ENCODE peak calls at places on chromosomes 13 and 19, in five cellular contexts. One of them, this sample, is unnamed.

GRCh38 chr13:46553886-46554855 is 1.2 kb downstream of the LRCH1 start:
- DNase-seq in ovary: peak; percentile 72
- DNase-seq in fibroblast of lung: peak; percentile 93
- DNase-seq in upper lobe of left lung: peak; percentile 80
- DNase-seq in AG04450: no peak
- DNase-seq in this sample: peak; percentile 67

GRCh38 chr13:28043224-28043623 is 54.7 kb upstream of the URAD start:
- DNase-seq in ovary: no peak
- DNase-seq in fibroblast of lung: no peak
- DNase-seq in upper lobe of left lung: no peak
- DNase-seq in AG04450: no peak
- DNase-seq in this sample: no peak

GRCh38 chr19:14383556-14383897 is 2.3 kb downstream of the ADGRE5 start:
- DNase-seq in ovary: peak; percentile 51
- DNase-seq in fibroblast of lung: peak; percentile 67
- DNase-seq in upper lobe of left lung: no peak
- DNase-seq in AG04450: no peak
- DNase-seq in this sample: no peak

GRCh38 chr19:57267294-57267693 is 13.0 kb upstream of the ZNF460 start:
- DNase-seq in ovary: no peak
- DNase-seq in fibroblast of lung: no peak
- DNase-seq in upper lobe of left lung: no peak
- DNase-seq in AG04450: no peak
- DNase-seq in this sample: no peak

GRCh38 chr13:64305246-64305645 is 2889.6 kb upstream of the PCDH20 start:
- DNase-seq in ovary: no peak
- DNase-seq in fibroblast of lung: peak; percentile 4
- DNase-seq in upper lobe of left lung: no peak
- DNase-seq in AG04450: no peak
- DNase-seq in this sample: no peak

GRCh38 chr19:18496167-18496979 is 25.5 kb downstream of the ELL start:
- DNase-seq in ovary: no peak
- DNase-seq in fibroblast of lung: no peak
- DNase-seq in upper lobe of left lung: peak; percentile 86
- DNase-seq in AG04450: no peak
- DNase-seq in this sample: no peak

GRCh38 chr13:78183737-78184136 is 265.1 kb upstream of the EDNRB start:
- DNase-seq in ovary: no peak
- DNase-seq in fibroblast of lung: peak; percentile 66
- DNase-seq in upper lobe of left lung: no peak
- DNase-seq in AG04450: no peak
- DNase-seq in this sample: no peak

GRCh38 chr13:46385946-46386345 is 1.1 kb downstream of the RUBCNL start:
- DNase-seq in ovary: no peak
- DNase-seq in fibroblast of lung: no peak
- DNase-seq in upper lobe of left lung: no peak
- DNase-seq in AG04450: no peak
- DNase-seq in this sample: no peak

GRCh38 chr19:15014579-15014978 is 34.7 kb upstream of the CASP14 start:
- DNase-seq in ovary: no peak
- DNase-seq in fibroblast of lung: no peak
- DNase-seq in upper lobe of left lung: no peak
- DNase-seq in AG04450: no peak
- DNase-seq in this sample: no peak

GRCh38 chr13:74194856-74195255 is 60.7 kb upstream of the KLF12 start:
- DNase-seq in ovary: no peak
- DNase-seq in fibroblast of lung: no peak
- DNase-seq in upper lobe of left lung: no peak
- DNase-seq in AG04450: no peak
- DNase-seq in this sample: no peak

GRCh38 chr19:19655051-19655594 is 8.4 kb downstream of the ATP13A1 start:
- DNase-seq in ovary: no peak
- DNase-seq in fibroblast of lung: no peak
- DNase-seq in upper lobe of left lung: no peak
- DNase-seq in AG04450: no peak
- DNase-seq in this sample: no peak

GRCh38 chr13:110639935-110640334 is 24.6 kb downstream of the NAXD start:
- DNase-seq in ovary: no peak
- DNase-seq in fibroblast of lung: no peak
- DNase-seq in upper lobe of left lung: no peak
- DNase-seq in AG04450: no peak
- DNase-seq in this sample: no peak
- H3K27ac ChIP-seq in ovary: no peak overlapping the region
- H3K27ac ChIP-seq in fibroblast of lung: no peak overlapping the region
- H3K27ac ChIP-seq in upper lobe of left lung: no peak overlapping the region
- H3K27ac ChIP-seq in AG04450: no peak overlapping the region
- H3K27ac ChIP-seq in this sample: no peak overlapping the region

GRCh38 chr19:709965-710714 is 1.4 kb downstream of the PALM start:
- DNase-seq in ovary: peak; percentile 79
- DNase-seq in fibroblast of lung: no peak
- DNase-seq in upper lobe of left lung: no peak
- DNase-seq in AG04450: no peak
- DNase-seq in this sample: no peak

GRCh38 chr19:710767-711166 is 2.0 kb downstream of the PALM start:
- DNase-seq in ovary: no peak
- DNase-seq in fibroblast of lung: no peak
- DNase-seq in upper lobe of left lung: no peak
- DNase-seq in AG04450: no peak
- DNase-seq in this sample: no peak

GRCh38 chr19:709196-709964 is 645 bp downstream of the PALM start:
- DNase-seq in ovary: peak; percentile 67
- DNase-seq in fibroblast of lung: no peak
- DNase-seq in upper lobe of left lung: no peak
- DNase-seq in AG04450: no peak
- DNase-seq in this sample: no peak

GRCh38 chr19:711224-711623 is 2.5 kb downstream of the PALM start:
- DNase-seq in ovary: no peak
- DNase-seq in fibroblast of lung: no peak
- DNase-seq in upper lobe of left lung: no peak
- DNase-seq in AG04450: no peak
- DNase-seq in this sample: no peak

DNA sequence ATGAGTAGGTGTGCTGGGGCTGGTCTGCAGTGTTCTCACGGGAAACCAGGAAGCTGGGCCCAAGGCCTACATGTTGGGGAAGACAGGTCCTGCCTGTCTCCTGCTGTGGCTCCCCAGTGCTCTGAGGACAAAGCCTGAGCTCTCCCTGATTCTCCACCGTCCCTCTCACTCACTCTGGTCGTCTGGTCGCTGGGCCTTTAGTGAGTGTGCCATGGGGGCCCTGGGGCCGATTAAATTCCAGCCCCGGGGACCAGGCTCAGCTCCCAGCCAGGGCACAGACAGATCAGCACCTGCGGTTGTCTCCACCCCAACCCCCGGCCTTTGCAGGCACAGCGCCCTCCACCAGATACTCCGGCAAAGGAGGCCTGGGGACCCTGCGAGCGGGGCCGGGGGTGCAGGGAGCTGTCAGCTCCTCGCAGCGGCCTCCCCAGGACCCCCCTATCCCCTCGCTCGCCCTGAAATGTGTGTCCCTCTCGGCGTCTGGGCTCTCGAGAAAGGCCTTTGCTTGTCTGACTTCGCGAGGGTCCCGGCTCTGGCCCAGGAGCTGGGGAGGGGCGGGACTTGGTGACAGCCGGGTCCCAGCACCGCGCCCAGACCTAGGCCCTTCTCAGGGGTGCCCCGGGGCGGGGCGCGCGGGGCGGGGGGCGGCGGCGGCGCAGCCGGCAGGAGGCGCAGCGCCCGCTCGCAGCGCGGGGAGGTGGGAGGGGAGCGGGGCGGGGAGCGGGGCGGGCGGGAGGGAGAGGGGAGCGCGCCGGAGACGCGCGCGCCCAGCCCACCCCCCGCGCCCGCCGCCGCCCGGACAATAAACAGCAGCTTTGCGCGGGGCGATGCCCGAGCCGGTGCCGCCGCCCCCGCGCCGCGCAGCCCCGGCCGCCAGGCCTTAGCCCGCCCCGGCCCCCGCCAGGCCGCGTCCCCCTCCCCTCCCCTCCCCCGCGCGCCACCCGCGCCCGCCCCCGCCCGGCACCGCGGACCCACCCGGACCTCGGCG is at the start of gene PALM:
- DNase-seq in ovary: peak; percentile 76
- DNase-seq in fibroblast of lung: no peak
- DNase-seq in upper lobe of left lung: no peak
- DNase-seq in AG04450: no peak
- DNase-seq in this sample: no peak
- TF ChIP-seq CTCF in ovary: no peak
- TF ChIP-seq CTCF in fibroblast of lung: no peak
- TF ChIP-seq CTCF in upper lobe of left lung: no peak
- TF ChIP-seq CTCF in AG04450: no peak
- TF ChIP-seq CTCF in this sample: peak; percentile 8

GRCh38 chr19:10416380-10417257 is 3.7 kb upstream of the PDE4A start:
- DNase-seq in ovary: peak; percentile 79
- DNase-seq in fibroblast of lung: peak; percentile 89
- DNase-seq in upper lobe of left lung: peak; percentile 87
- DNase-seq in AG04450: peak; percentile 72
- DNase-seq in this sample: peak; percentile 83
- H3K27ac ChIP-seq in ovary: no peak overlapping the region
- H3K27ac ChIP-seq in fibroblast of lung: peak overlapping the region; percentile 39
- H3K27ac ChIP-seq in upper lobe of left lung: peak overlapping the region; percentile 22
- H3K27ac ChIP-seq in AG04450: peak overlapping the region; percentile 31
- H3K27ac ChIP-seq in this sample: no peak overlapping the region

GRCh38 chr19:4700573-4700970 is 23.1 kb downstream of the DPP9 start:
- DNase-seq in ovary: no peak
- DNase-seq in fibroblast of lung: no peak
- DNase-seq in upper lobe of left lung: no peak
- DNase-seq in AG04450: no peak
- DNase-seq in this sample: no peak
- TF ChIP-seq CTCF in ovary: no peak
- TF ChIP-seq CTCF in fibroblast of lung: no peak
- TF ChIP-seq CTCF in upper lobe of left lung: no peak
- TF ChIP-seq CTCF in AG04450: no peak
- TF ChIP-seq CTCF in this sample: no peak

DNA sequence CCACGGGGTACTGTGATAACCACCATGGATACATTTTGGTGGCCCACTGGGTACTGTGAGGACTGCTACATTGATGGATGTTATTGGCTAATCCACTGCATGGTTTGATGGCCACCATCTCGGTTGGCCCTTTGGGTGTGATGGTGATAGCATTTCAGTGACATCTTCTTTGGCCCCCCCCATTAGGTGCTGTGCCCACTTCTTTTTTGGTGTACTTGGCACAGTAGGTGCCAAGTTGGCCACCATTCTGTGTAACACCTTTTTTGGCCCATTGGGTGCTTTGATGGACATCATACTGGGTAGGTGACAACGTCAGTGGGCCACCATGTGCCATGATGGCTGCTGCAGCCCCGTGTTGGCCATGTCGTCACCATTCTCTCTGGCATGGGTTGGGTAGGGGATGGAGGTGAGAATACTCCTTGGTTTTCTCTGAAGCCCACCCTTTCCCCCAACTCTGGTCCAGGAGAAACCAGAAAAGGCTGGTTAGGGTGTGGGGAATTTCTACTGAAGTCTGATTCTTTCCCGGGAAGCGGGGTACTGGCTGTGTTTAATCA is 9.2 kb downstream of the FOXA3 start:
- DNase-seq in ovary: no peak
- DNase-seq in fibroblast of lung: no peak
- DNase-seq in upper lobe of left lung: no peak
- DNase-seq in AG04450: no peak
- DNase-seq in this sample: no peak
- H3K27ac ChIP-seq in ovary: no peak overlapping the region
- H3K27ac ChIP-seq in fibroblast of lung: no peak overlapping the region
- H3K27ac ChIP-seq in upper lobe of left lung: no peak overlapping the region
- H3K27ac ChIP-seq in AG04450: no peak overlapping the region
- H3K27ac ChIP-seq in this sample: no peak overlapping the region

DNA sequence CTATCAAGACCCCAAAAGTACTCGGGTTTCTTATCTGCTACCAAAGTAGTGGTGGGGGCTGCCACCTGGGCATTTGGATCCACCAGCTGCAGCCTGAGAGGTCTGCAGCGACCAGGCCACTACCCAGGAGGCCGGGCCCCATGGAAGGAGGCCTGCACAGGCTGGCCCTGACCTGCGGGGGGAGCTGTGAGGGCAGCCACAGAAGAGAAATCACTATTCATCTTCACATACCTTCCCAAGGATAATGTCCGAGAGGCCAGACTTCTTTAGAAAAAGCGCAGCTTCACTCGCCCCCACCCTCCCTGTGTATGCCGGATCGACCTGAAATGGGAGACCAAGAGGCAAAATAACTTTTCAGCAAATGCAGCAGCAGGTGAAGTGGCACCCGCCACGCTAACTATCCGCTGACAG is 30.1 kb downstream of the EPS15L1 start:
- DNase-seq in ovary: no peak
- DNase-seq in fibroblast of lung: no peak
- DNase-seq in upper lobe of left lung: no peak
- DNase-seq in AG04450: no peak
- DNase-seq in this sample: no peak
- TF ChIP-seq CTCF in ovary: no peak
- TF ChIP-seq CTCF in fibroblast of lung: peak; percentile 12
- TF ChIP-seq CTCF in upper lobe of left lung: peak; percentile 23
- TF ChIP-seq CTCF in AG04450: peak; percentile 50
- TF ChIP-seq CTCF in this sample: peak; percentile 19

This sample was measured in RWPE2.